ENCODE peak calls at places on chromosomes 2 and 18, in ten cellular contexts. Z, K, B, X, G, V, E, A, H and F are unnamed samples. For H3K27me3, the result is how much of the 10 kb centered on the place peaks cover.

GRCh38 chr2:198321522-198322088 is 517.2 kb downstream of the PLCL1 start:
- DNase-seq in K (no peak), X (no peak), B (no peak), V (no peak), E (no peak), H (no peak), G (no peak), A (peak), Z (no peak), F (no peak)

GRCh38 chr2:142825861-142826260 is 51.6 kb upstream of the KYNU start:
- DNase-seq in B (no peak), X (no peak), G (no peak), Z (no peak), E (no peak), H (no peak), A (peak), K (no peak), V (no peak), F (no peak)

GRCh38 chr2:232761301-232761907 is 15.0 kb downstream of the KCNJ13 start:
- DNase-seq in Z (peak), E (peak), V (no peak), B (peak), H (no peak), X (peak), A (peak), K (no peak), G (peak), F (no peak)

GRCh38 chr2:38692636-38693318 is 26.9 kb downstream of the GALM start:
- DNase-seq in G (no peak), K (no peak), X (no peak), E (peak), B (peak), A (no peak), H (no peak), V (no peak), Z (peak), F (no peak)

GRCh38 chr2:121297217-121297830 is 12.3 kb upstream of the TFCP2L1 start:
- DNase-seq in K (no peak), A (peak), H (no peak), Z (peak), G (no peak), B (peak), E (peak), X (peak), V (no peak), F (no peak)

GRCh38 chr2:212766921-212767320 is 228.3 kb upstream of the ERBB4 start:
- DNase-seq in B (no peak), V (no peak), A (no peak), K (no peak), G (no peak), H (no peak), X (no peak), E (no peak), Z (no peak), F (no peak)

GRCh38 chr2:136670-137069 is 90.4 kb upstream of the FAM110C start:
- DNase-seq in V (no peak), Z (no peak), G (no peak), A (no peak), K (no peak), B (no peak), H (no peak), E (no peak), X (no peak), F (no peak)

GRCh38 chr18:3869848-3870247 is 419.9 kb downstream of the TGIF1 start:
- DNase-seq in Z (peak), X (no peak), G (no peak), H (no peak), K (no peak), B (peak), V (no peak), A (peak), E (no peak), F (no peak)

GRCh38 chr2:219461669-219462068 is 27.0 kb downstream of the SPEG start:
- DNase-seq in G (no peak), H (no peak), X (no peak), E (no peak), V (no peak), K (no peak), B (no peak), A (no peak), Z (no peak), F (no peak)

GRCh38 chr2:214410918-214411554 is at the start of gene VWC2L:
- DNase-seq in X (peak), K (peak), A (peak), E (peak), H (peak), V (peak), G (no peak), B (peak), Z (peak), F (peak)

GRCh38 chr2:133568598-133568997 is 335 bp upstream of the NCKAP5 start:
- DNase-seq in A (peak), V (no peak), H (no peak), Z (no peak), B (no peak), E (no peak), K (no peak), X (no peak), G (no peak), F (no peak)

GRCh38 chr18:1018211-1018651 is 113.6 kb downstream of the ADCYAP1 start:
- DNase-seq in A (peak), H (no peak), E (no peak), V (no peak), K (no peak), X (no peak), G (no peak), B (no peak), Z (no peak), F (no peak)

GRCh38 chr2:15354596-15355359 is 206.4 kb downstream of the NBAS start:
- DNase-seq in K (no peak), G (no peak), V (no peak), E (no peak), H (no peak), X (no peak), A (no peak), B (no peak), Z (no peak), F (no peak)

GRCh38 chr2:147538088-147538487 is 306.7 kb upstream of the ACVR2A start:
- DNase-seq in X (no peak), E (no peak), H (no peak), V (no peak), A (peak), G (no peak), K (no peak), Z (no peak), B (no peak), F (no peak)

GRCh38 chr2:44949329-44950151 is 8.0 kb downstream of the SIX3 start:
- DNase-seq in H (peak), Z (no peak), V (no peak), A (peak), E (no peak), K (no peak), G (no peak), X (peak), B (no peak), F (no peak)

GRCh38 chr2:150517951-150518680 is 30.6 kb upstream of the RND3 start:
- DNase-seq in H (no peak), X (no peak), K (no peak), A (peak), B (no peak), E (no peak), V (no peak), G (no peak), Z (no peak), F (no peak)

GRCh38 chr2:83196225-83196624 is 1262.9 kb downstream of the SUCLG1 start:
- DNase-seq in Z (no peak), A (peak), E (no peak), X (no peak), B (peak), V (no peak), H (no peak), K (no peak), G (no peak), F (no peak)

GRCh38 chr2:239028253-239028619 is 180.4 kb downstream of the TWIST2 start:
- DNase-seq in A (no peak), Z (no peak), G (no peak), B (no peak), E (no peak), X (no peak), K (no peak), V (no peak), H (no peak), F (no peak)

GRCh38 chr2:240520143-240520973 is 37.4 kb downstream of the ANKMY1 start:
- DNase-seq in H (no peak), V (no peak), A (no peak), K (peak), Z (no peak), G (no peak), B (no peak), X (no peak), E (no peak), F (no peak)

GRCh38 chr2:133483201-133483600 is 85.1 kb downstream of the NCKAP5 start:
- DNase-seq in B (no peak), G (no peak), A (no peak), X (no peak), H (no peak), V (no peak), Z (no peak), E (no peak), K (no peak), F (no peak)

GRCh38 chr18:63307555-63308200 is 11.9 kb downstream of the BCL2 start:
- DNase-seq in K (no peak), Z (no peak), E (no peak), X (no peak), V (no peak), H (no peak), B (no peak), G (no peak), A (peak), F (no peak)

GRCh38 chr2:146623771-146624170 is 1221.1 kb upstream of the ACVR2A start:
- DNase-seq in G (no peak), X (no peak), B (no peak), K (no peak), A (peak), V (no peak), H (no peak), Z (no peak), E (no peak), F (no peak)

GRCh38 chr2:10274983-10275802 is 27.5 kb upstream of the HPCAL1 start:
- DNase-seq in H (no peak), V (no peak), Z (peak), A (no peak), X (no peak), K (peak), B (no peak), G (no peak), E (no peak), F (no peak)

GRCh38 chr2:135125940-135126339 is 73.8 kb downstream of the RAB3GAP1 start:
- DNase-seq in Z (no peak), V (no peak), G (no peak), K (no peak), H (no peak), B (no peak), A (no peak), E (no peak), X (no peak), F (no peak)

GRCh38 chr18:6569813-6570212 is 155.1 kb upstream of the L3MBTL4 start:
- DNase-seq in X (no peak), H (no peak), B (no peak), Z (no peak), E (no peak), A (no peak), G (no peak), K (no peak), V (no peak), F (no peak)

GRCh38 chr2:161019311-161019710 is 140.9 kb upstream of the TANK start:
- DNase-seq in X (no peak), G (no peak), V (no peak), E (no peak), B (no peak), A (no peak), K (no peak), H (no peak), Z (no peak), F (no peak)

GRCh38 chr18:23723121-23723520 is 33.9 kb downstream of the LAMA3 start:
- DNase-seq in E (no peak), Z (no peak), B (no peak), X (no peak), H (no peak), V (no peak), G (no peak), K (no peak), A (peak), F (no peak)

GRCh38 chr18:55232506-55232905 is 273.2 kb upstream of the CCDC68 start:
- DNase-seq in X (no peak), H (no peak), V (no peak), Z (no peak), A (no peak), G (no peak), K (no peak), B (no peak), E (no peak), F (no peak)

GRCh38 chr2:235614176-235614860 is 120.5 kb downstream of the AGAP1 start:
- DNase-seq in G (no peak), E (no peak), Z (no peak), B (peak), H (no peak), K (peak), A (peak), V (no peak), X (no peak), F (no peak)

GRCh38 chr2:206981739-206982336 is 42.5 kb downstream of the CPO start:
- DNase-seq in E (no peak), H (peak), A (peak), V (peak), B (peak), X (peak), Z (peak), K (peak), G (peak), F (peak)

GRCh38 chr2:227285741-227286140 is 39.3 kb upstream of the MFF start:
- DNase-seq in A (no peak), Z (no peak), G (no peak), X (no peak), B (no peak), K (no peak), E (no peak), V (no peak), H (no peak), F (no peak)

GRCh38 chr2:7709907-7710306 is 792.7 kb downstream of the RNF144A start:
- DNase-seq in B (no peak), X (no peak), E (no peak), A (no peak), G (no peak), Z (no peak), K (no peak), V (no peak), H (no peak), F (no peak)

GRCh38 chr2:100141906-100142305 is 484 bp downstream of the AFF3 start:
- DNase-seq in E (no peak), H (no peak), K (no peak), G (no peak), Z (no peak), X (no peak), B (no peak), A (no peak), V (no peak), F (no peak)
- H3K27ac ChIP-seq in E (no peak), H (no peak), K (no peak), G (peak), Z (no peak), X (no peak), B (no peak), A (no peak), V (no peak), F (no peak)

DNA sequence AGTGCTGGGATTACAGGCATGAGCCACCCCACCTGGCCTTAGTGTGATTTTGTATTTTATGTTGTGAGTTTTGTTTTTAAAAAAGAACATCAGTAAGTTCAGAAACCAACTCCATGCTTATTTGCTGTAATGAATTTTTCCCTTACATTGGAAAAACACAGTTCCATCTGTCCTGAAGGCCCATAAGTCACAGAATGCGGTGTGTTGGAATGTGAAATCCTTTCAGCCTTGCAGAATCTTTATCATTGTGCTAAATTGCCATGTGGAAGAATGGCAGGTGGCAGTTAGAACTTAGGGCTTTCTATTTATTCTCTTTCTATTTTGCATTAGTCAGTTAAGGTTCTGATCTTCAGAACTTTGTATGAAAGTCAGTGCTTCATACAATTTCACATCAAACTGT is 52.6 kb downstream of the NEDD4L start:
- DNase-seq in K (no peak), B (no peak), E (no peak), X (no peak), H (no peak), Z (no peak), G (no peak), V (no peak), A (no peak), F (no peak)
- H3K4me3 ChIP-seq in K (no peak), B (no peak), E (no peak), X (no peak), H (no peak), Z (no peak), G (no peak), V (no peak), A (no peak), F (no peak)

GRCh38 chr18:76573325-76574025 is 78.4 kb upstream of the ZNF516 start:
- DNase-seq in V (no peak), G (no peak), K (no peak), X (no peak), B (no peak), A (peak), E (peak), Z (no peak), H (no peak), F (no peak)
- H3K27me3 ChIP-seq in V (under half), G (under half), K (under half), X (under half), B (under half), A (under half), E (under half), Z (under half), H (under half), F (under half)

GRCh38 chr18:12236934-12237832 is 17.0 kb upstream of the CIDEA start:
- DNase-seq in H (peak), Z (peak), G (peak), B (peak), K (peak), A (peak), X (peak), V (peak), E (no peak), F (peak)

GRCh38 chr18:12238861-12239260 is 15.3 kb upstream of the CIDEA start:
- DNase-seq in G (no peak), X (no peak), V (no peak), A (peak), Z (peak), H (no peak), B (no peak), K (no peak), E (no peak), F (no peak)

GRCh38 chr18:12234451-12235190 is 19.5 kb upstream of the CIDEA start:
- DNase-seq in V (no peak), K (no peak), A (no peak), G (no peak), B (no peak), X (no peak), E (no peak), Z (no peak), H (no peak), F (no peak)

GRCh38 chr18:12233378-12233777 is 20.8 kb upstream of the CIDEA start:
- DNase-seq in H (no peak), K (no peak), G (no peak), Z (peak), X (no peak), B (no peak), V (no peak), E (no peak), A (peak), F (no peak)

GRCh38 chr18:12236141-12236540 is 18.0 kb upstream of the CIDEA start:
- DNase-seq in E (no peak), X (no peak), H (no peak), A (no peak), V (no peak), G (no peak), Z (no peak), B (no peak), K (no peak), F (no peak)
- H3K27ac ChIP-seq in E (no peak), X (no peak), H (no peak), A (no peak), V (no peak), G (no peak), Z (no peak), B (no peak), K (no peak), F (no peak)

DNA sequence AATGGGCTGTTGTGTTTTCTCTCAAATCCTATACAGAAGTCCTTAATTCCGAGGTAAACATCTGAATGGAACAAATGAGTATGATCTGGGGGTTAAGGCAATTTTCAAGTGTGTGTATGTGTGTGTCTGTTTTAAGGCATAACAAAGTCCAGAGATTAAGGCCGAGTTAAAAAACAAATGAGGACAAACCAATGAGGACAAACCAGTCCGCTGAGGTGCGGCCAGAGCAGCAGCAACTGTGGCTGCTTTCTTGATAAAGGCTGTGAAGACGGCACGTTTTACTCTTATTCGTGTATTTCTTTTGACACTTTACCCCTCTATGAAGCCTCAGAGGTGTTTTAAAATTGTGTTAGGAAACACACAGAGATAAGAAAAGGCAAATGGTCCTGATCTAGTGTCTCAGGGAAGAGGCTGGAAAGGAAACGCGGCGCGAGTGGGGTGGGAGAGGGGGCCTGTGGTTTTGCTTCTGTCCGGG is 495 bp upstream of the GULP1 start:
- DNase-seq in E (no peak), B (peak), Z (peak), H (no peak), K (no peak), V (no peak), X (no peak), A (peak), G (no peak), F (peak)
- H3K4me3 ChIP-seq in E (peak), B (peak), Z (peak), H (peak), K (peak), V (peak), X (peak), A (peak), G (no peak), F (peak)

GRCh38 chr2:148903294-148903693 is 28.3 kb downstream of the KIF5C start:
- DNase-seq in Z (no peak), V (no peak), G (no peak), B (no peak), X (no peak), H (no peak), K (no peak), E (no peak), A (no peak), F (no peak)

GRCh38 chr2:148901142-148901541 is 26.1 kb downstream of the KIF5C start:
- DNase-seq in Z (no peak), V (no peak), A (no peak), H (no peak), E (no peak), B (no peak), K (no peak), G (no peak), X (no peak), F (no peak)

GRCh38 chr2:148899638-148900318 is 24.8 kb downstream of the KIF5C start:
- DNase-seq in A (no peak), B (no peak), V (no peak), E (no peak), K (no peak), Z (no peak), G (no peak), X (no peak), H (no peak), F (no peak)

GRCh38 chr2:148903946-148904345 is 28.9 kb downstream of the KIF5C start:
- DNase-seq in A (no peak), G (no peak), Z (no peak), H (no peak), E (no peak), B (no peak), X (no peak), K (no peak), V (no peak), F (no peak)

DNA sequence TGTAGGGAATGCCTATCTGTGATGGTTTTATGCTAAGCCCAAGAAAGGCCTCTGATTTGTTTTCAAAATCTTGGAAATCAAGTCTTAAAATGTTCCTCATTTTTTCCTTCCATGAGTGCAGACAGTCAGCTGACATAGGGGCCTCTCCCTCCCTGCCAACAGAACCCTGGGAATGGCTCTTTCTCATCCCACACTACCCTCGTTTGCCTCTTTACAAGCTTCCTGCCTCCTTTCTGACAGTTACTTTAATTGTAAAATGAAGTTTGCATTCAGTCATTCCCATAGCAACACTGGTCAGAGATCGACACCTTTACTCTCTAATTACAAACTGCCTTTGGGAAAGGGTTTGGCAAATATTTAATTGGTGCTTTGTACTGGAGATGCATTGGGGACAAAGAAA is 25.3 kb downstream of the KIF5C start:
- DNase-seq in Z (no peak), B (no peak), X (no peak), V (no peak), K (no peak), A (no peak), H (no peak), G (no peak), E (no peak), F (no peak)
- H3K27me3 ChIP-seq in Z (under half), B (under half), X (under half), V (under half), K (under half), A (under half), H (under half), G (under half), E (under half), F (under half)

GRCh38 chr2:71635798-71636197 is 182.4 kb downstream of the DYSF start:
- DNase-seq in Z (no peak), A (no peak), V (no peak), H (no peak), B (no peak), E (no peak), G (no peak), K (no peak), X (no peak), F (no peak)

GRCh38 chr2:71629273-71629672 is 175.9 kb downstream of the DYSF start:
- DNase-seq in E (no peak), H (no peak), B (no peak), K (no peak), V (no peak), G (no peak), A (no peak), X (no peak), Z (no peak), F (no peak)

GRCh38 chr2:71634571-71634970 is 181.2 kb downstream of the DYSF start:
- DNase-seq in K (no peak), X (no peak), V (no peak), A (no peak), B (no peak), E (no peak), Z (no peak), G (no peak), H (no peak), F (no peak)

GRCh38 chr2:71631411-71631931 is 178.1 kb downstream of the DYSF start:
- DNase-seq in B (no peak), E (no peak), A (peak), H (no peak), K (no peak), G (no peak), V (no peak), Z (no peak), X (no peak), F (no peak)

GRCh38 chr2:71630110-71630967 is 177.0 kb downstream of the DYSF start:
- DNase-seq in V (no peak), K (no peak), E (no peak), H (no peak), B (no peak), Z (no peak), A (no peak), G (no peak), X (no peak), F (no peak)
- H3K27ac ChIP-seq in V (no peak), K (no peak), E (no peak), H (no peak), B (peak), Z (no peak), A (no peak), G (no peak), X (no peak), F (no peak)